ENCODE peak calls at places on chromosomes 4 and X, in eight cellular contexts. O is heart right ventricle; V is caudate nucleus; C is PC-9; X is transverse colon; Q is T-cell; I is SW480; Y is stimulated activated CD4-positive, alpha-beta T cell treated with anti-CD3 and anti-CD28 coated beads, Interleukin-12 subunit alpha, Interleukin-12 subunit beta, amount 100 ng/mL, for 48 hours. A is an unnamed sample.

GRCh38 chr4:149031399-149031798 is 589.2 kb upstream of the NR3C2 start:
- DNase-seq in O (no peak), I (peak), V (no peak), X (no peak), Y (no peak), Q (no peak), C (peak), A (no peak)

GRCh38 chr4:88158360-88159136 is at the start of gene ABCG2:
- DNase-seq in V (peak), Q (no peak), I (peak), Y (peak), X (peak), C (peak), O (peak), A (peak)

GRCh38 chrX:70481871-70482270 is 37.2 kb downstream of the DLG3 start:
- DNase-seq in Q (no peak), X (no peak), C (no peak), I (no peak), O (no peak), V (no peak), Y (no peak), A (no peak)

GRCh38 chr4:76639292-76639691 is 204.3 kb downstream of the SHROOM3 start:
- DNase-seq in O (no peak), X (no peak), C (peak), Q (no peak), Y (no peak), V (no peak), I (no peak), A (peak)

GRCh38 chrX:40090961-40091360 is 6.8 kb downstream of the BCOR start:
- DNase-seq in C (no peak), V (no peak), Q (no peak), Y (no peak), O (no peak), X (no peak), I (no peak), A (no peak)

GRCh38 chr4:91448668-91449330 is 855.0 kb upstream of the GRID2 start:
- DNase-seq in O (no peak), X (no peak), V (no peak), Y (no peak), C (no peak), I (peak), Q (no peak), A (no peak)

GRCh38 chr4:135917016-135917415 is 1615.3 kb downstream of the PCDH18 start:
- DNase-seq in I (no peak), O (no peak), C (no peak), Q (no peak), Y (no peak), V (no peak), X (no peak), A (no peak)

GRCh38 chr4:83535520-83535944 is 376 bp upstream of the GPAT3 start:
- DNase-seq in O (peak), V (no peak), Y (peak), X (peak), Q (peak), C (peak), I (peak), A (peak)

GRCh38 chrX:7385131-7385530 is 237.2 kb upstream of the PUDP start:
- DNase-seq in X (no peak), Y (no peak), C (no peak), O (no peak), Q (no peak), V (no peak), I (no peak), A (no peak)

GRCh38 chr4:56243107-56243506 is 144.2 kb downstream of the AASDH start:
- DNase-seq in C (no peak), V (no peak), I (no peak), X (no peak), Q (no peak), O (no peak), Y (no peak), A (no peak)

GRCh38 chrX:12984629-12985303 is 9.9 kb downstream of the TMSB4X start:
- DNase-seq in I (peak), C (peak), Y (no peak), Q (peak), O (no peak), V (no peak), X (peak), A (peak)

GRCh38 chrX:40272141-40272540 is 174.4 kb upstream of the BCOR start:
- DNase-seq in X (no peak), Q (no peak), C (no peak), O (no peak), V (no peak), Y (no peak), I (no peak), A (no peak)

GRCh38 chrX:86002076-86002896 is 45.1 kb downstream of the CHM start:
- DNase-seq in X (peak), Y (no peak), O (no peak), V (no peak), C (peak), I (peak), Q (no peak), A (no peak)

A was measured in NCI-H2081.